ENCODE peak calls at places on chromosomes 3 and 15, in four cellular contexts. B is neural crest cell, U is adrenal gland, Z is SW480. R is an unnamed sample.

GRCh38 chr3:126432901-126433480 is 38.3 kb downstream of the CFAP100 start:
- DNase-seq in U (no peak), Z (no peak), B (no peak), R (no peak)

GRCh38 chr3:120203016-120203415 is 82.0 kb downstream of the GPR156 start:
- DNase-seq in U (peak), B (no peak), Z (no peak), R (peak)

GRCh38 chr3:136251511-136251910 is 1.4 kb downstream of the PCCB start:
- DNase-seq in Z (no peak), U (no peak), B (no peak), R (no peak)

GRCh38 chr3:172595648-172596393 is 72.6 kb upstream of the TNFSF10 start:
- DNase-seq in B (no peak), U (peak), Z (peak), R (peak)

GRCh38 chr3:42061711-42062408 is 29.3 kb upstream of the TRAK1 start:
- DNase-seq in B (no peak), U (peak), Z (peak), R (peak)

GRCh38 chr3:30659270-30660127 is 53.1 kb downstream of the TGFBR2 start:
- DNase-seq in B (no peak), Z (peak), U (no peak), R (no peak)

GRCh38 chr3:27310693-27311092 is 58.5 kb downstream of the NEK10 start:
- DNase-seq in Z (peak), B (no peak), U (no peak), R (no peak)

GRCh38 chr3:101926594-101927105 is 77.3 kb downstream of the NFKBIZ start:
- DNase-seq in Z (no peak), B (no peak), U (no peak), R (no peak)

GRCh38 chr3:73573204-73573603 is 51.5 kb downstream of the PDZRN3 start:
- DNase-seq in U (no peak), Z (no peak), B (no peak), R (no peak)

GRCh38 chr3:89303721-89304120 is 196.3 kb downstream of the EPHA3 start:
- DNase-seq in U (no peak), Z (no peak), B (no peak), R (no peak)

GRCh38 chr15:49978171-49978570 is 140.9 kb downstream of the ATP8B4 start:
- DNase-seq in Z (peak), B (no peak), U (no peak), R (no peak)

GRCh38 chr15:89028036-89028435 is 60.2 kb upstream of the ABHD2 start:
- DNase-seq in Z (no peak), B (no peak), U (no peak), R (no peak)

R was measured in small intestine.